ENCODE peak calls at places on chromosomes 1 and 21, in six cellular contexts. One of them, this sample, is unnamed.

GRCh38 chr1:187411118-187411517 is 582.4 kb downstream of the PLA2G4A start:
- DNase-seq in neuronal stem cell: no peak
- DNase-seq in heart right ventricle: no peak
- DNase-seq in left ventricle myocardium inferior: no peak
- DNase-seq in CD4-positive, CD25-positive, alpha-beta regulatory T cell: no peak
- DNase-seq in CD4-positive, alpha-beta memory T cell: no peak
- DNase-seq in this sample: no peak

GRCh38 chr1:104291156-104291555 is 541.5 kb downstream of the AMY1C start:
- DNase-seq in neuronal stem cell: no peak
- DNase-seq in heart right ventricle: no peak
- DNase-seq in left ventricle myocardium inferior: no peak
- DNase-seq in CD4-positive, CD25-positive, alpha-beta regulatory T cell: no peak
- DNase-seq in CD4-positive, alpha-beta memory T cell: no peak
- DNase-seq in this sample: no peak

GRCh38 chr1:147622731-147623130 is 47.6 kb downstream of the ACP6 start:
- DNase-seq in neuronal stem cell: no peak
- DNase-seq in heart right ventricle: no peak
- DNase-seq in left ventricle myocardium inferior: no peak
- DNase-seq in CD4-positive, CD25-positive, alpha-beta regulatory T cell: no peak
- DNase-seq in CD4-positive, alpha-beta memory T cell: no peak
- DNase-seq in this sample: no peak

GRCh38 chr1:58779059-58779754 is 4.6 kb downstream of the JUN start:
- DNase-seq in neuronal stem cell: no peak
- DNase-seq in heart right ventricle: no peak
- DNase-seq in left ventricle myocardium inferior: no peak
- DNase-seq in CD4-positive, CD25-positive, alpha-beta regulatory T cell: no peak
- DNase-seq in CD4-positive, alpha-beta memory T cell: peak; percentile 13
- DNase-seq in this sample: no peak

GRCh38 chr1:30471307-30471706 is 252.1 kb downstream of the MATN1 start:
- DNase-seq in neuronal stem cell: no peak
- DNase-seq in heart right ventricle: no peak
- DNase-seq in left ventricle myocardium inferior: no peak
- DNase-seq in CD4-positive, CD25-positive, alpha-beta regulatory T cell: no peak
- DNase-seq in CD4-positive, alpha-beta memory T cell: no peak
- DNase-seq in this sample: no peak

GRCh38 chr21:29098156-29098555 is 24.7 kb upstream of the CCT8 start:
- DNase-seq in neuronal stem cell: no peak
- DNase-seq in heart right ventricle: no peak
- DNase-seq in left ventricle myocardium inferior: no peak
- DNase-seq in CD4-positive, CD25-positive, alpha-beta regulatory T cell: no peak
- DNase-seq in CD4-positive, alpha-beta memory T cell: no peak
- DNase-seq in this sample: no peak

GRCh38 chr1:14238472-14239059 is 359.9 kb upstream of the KAZN start:
- DNase-seq in neuronal stem cell: no peak
- DNase-seq in heart right ventricle: peak; percentile 49
- DNase-seq in left ventricle myocardium inferior: peak; percentile 51
- DNase-seq in CD4-positive, CD25-positive, alpha-beta regulatory T cell: no peak
- DNase-seq in CD4-positive, alpha-beta memory T cell: no peak
- DNase-seq in this sample: no peak

GRCh38 chr1:113903496-113904291 is 905 bp downstream of the AP4B1 start:
- DNase-seq in neuronal stem cell: no peak
- DNase-seq in heart right ventricle: no peak
- DNase-seq in left ventricle myocardium inferior: no peak
- DNase-seq in CD4-positive, CD25-positive, alpha-beta regulatory T cell: no peak
- DNase-seq in CD4-positive, alpha-beta memory T cell: peak; percentile 5
- DNase-seq in this sample: no peak

GRCh38 chr21:42991992-42992740 is 17.8 kb downstream of the PKNOX1 start:
- DNase-seq in neuronal stem cell: no peak
- DNase-seq in heart right ventricle: peak; percentile 37
- DNase-seq in left ventricle myocardium inferior: peak; percentile 74
- DNase-seq in CD4-positive, CD25-positive, alpha-beta regulatory T cell: no peak
- DNase-seq in CD4-positive, alpha-beta memory T cell: no peak
- DNase-seq in this sample: peak; percentile 63

GRCh38 chr1:15189692-15190321 is 36.3 kb downstream of the TMEM51 start:
- DNase-seq in neuronal stem cell: no peak
- DNase-seq in heart right ventricle: no peak
- DNase-seq in left ventricle myocardium inferior: no peak
- DNase-seq in CD4-positive, CD25-positive, alpha-beta regulatory T cell: no peak
- DNase-seq in CD4-positive, alpha-beta memory T cell: no peak
- DNase-seq in this sample: no peak

DNA sequence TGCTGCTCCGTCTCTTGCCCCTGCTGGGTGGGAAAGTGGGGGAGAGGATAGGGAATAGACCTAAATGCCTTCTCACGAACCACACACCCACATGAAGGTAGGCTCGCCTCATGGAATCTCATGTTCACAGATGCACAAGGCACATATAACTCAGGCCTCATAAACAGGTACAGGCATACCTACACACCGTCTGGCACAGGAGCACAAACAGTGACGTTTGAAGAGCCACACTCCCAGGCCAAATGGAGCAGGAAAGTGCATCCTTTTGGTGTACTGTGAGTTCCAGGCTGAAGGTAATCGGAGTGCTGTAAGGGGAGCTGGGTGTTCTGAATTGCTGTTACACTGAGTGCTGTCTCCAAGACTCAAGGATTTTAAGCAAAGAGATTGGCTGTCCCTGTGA is 13.1 kb downstream of the UTP11 start:
- DNase-seq in neuronal stem cell: no peak
- DNase-seq in heart right ventricle: no peak
- DNase-seq in left ventricle myocardium inferior: no peak
- DNase-seq in CD4-positive, CD25-positive, alpha-beta regulatory T cell: no peak
- DNase-seq in CD4-positive, alpha-beta memory T cell: no peak
- DNase-seq in this sample: no peak
- H3K36me3 ChIP-seq in neuronal stem cell: peaks cover 60% of the 10 kb centered on the region
- H3K36me3 ChIP-seq in heart right ventricle: peaks cover 64% of the 10 kb centered on the region
- H3K36me3 ChIP-seq in left ventricle myocardium inferior: peaks cover 56% of the 10 kb centered on the region
- H3K36me3 ChIP-seq in CD4-positive, CD25-positive, alpha-beta regulatory T cell: peaks cover 49% of the 10 kb centered on the region
- H3K36me3 ChIP-seq in CD4-positive, alpha-beta memory T cell: peaks cover 32% of the 10 kb centered on the region
- H3K36me3 ChIP-seq in this sample: peaks cover 45% of the 10 kb centered on the region

GRCh38 chr21:35046223-35046690 is 2.8 kb downstream of the RUNX1 start:
- DNase-seq in neuronal stem cell: no peak
- DNase-seq in heart right ventricle: no peak
- DNase-seq in left ventricle myocardium inferior: no peak
- DNase-seq in CD4-positive, CD25-positive, alpha-beta regulatory T cell: no peak
- DNase-seq in CD4-positive, alpha-beta memory T cell: no peak
- DNase-seq in this sample: no peak
- H3K36me3 ChIP-seq in neuronal stem cell: no peaks in the 10 kb centered on the region
- H3K36me3 ChIP-seq in heart right ventricle: no peaks in the 10 kb centered on the region
- H3K36me3 ChIP-seq in left ventricle myocardium inferior: no peaks in the 10 kb centered on the region
- H3K36me3 ChIP-seq in CD4-positive, CD25-positive, alpha-beta regulatory T cell: no peaks in the 10 kb centered on the region
- H3K36me3 ChIP-seq in CD4-positive, alpha-beta memory T cell: no peaks in the 10 kb centered on the region
- H3K36me3 ChIP-seq in this sample: peaks cover 34% of the 10 kb centered on the region

DNA sequence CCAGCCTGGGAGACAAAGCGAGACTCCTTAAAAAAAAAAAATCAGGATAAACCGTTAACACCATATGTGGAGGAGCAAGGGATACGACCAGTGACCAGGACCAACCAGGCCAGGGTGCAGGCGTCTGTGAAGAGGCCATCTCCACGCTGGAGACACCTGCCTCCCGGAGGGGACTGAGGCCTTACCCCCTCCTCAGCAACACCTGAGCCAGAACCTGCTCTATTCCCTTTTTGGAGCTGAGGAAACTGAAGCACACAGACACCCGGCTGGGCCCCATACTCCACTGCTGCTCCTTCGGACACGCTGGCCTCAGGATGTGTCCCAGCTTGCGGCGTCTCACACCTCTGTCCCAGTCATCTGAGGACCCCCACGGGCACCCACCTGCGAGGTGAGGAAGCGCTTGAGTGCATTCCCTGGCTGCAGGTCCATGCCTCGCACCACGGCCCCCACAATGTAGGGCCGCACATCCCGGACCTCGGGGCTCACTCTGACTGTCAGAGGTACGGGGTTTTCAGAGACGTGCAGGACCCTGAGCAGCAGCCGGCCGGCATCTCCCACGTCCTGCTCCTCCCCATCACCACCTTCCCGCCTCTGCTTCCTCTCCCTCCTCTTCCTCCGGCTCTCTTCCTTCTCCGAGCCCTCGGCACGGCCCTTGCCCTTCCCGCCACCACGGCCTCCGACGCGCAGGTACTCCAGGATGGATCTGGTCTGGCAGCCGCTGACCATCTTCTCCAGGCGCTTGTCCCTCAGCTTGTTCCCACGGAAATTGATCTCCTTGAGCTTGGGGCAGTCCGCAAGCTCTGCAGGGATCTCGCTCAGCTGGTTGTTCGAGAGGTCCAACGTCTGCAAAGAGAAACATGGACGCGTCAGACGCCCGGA is 9.6 kb downstream of the LRRC47 start:
- DNase-seq in neuronal stem cell: no peak
- DNase-seq in heart right ventricle: peak; percentile 8
- DNase-seq in left ventricle myocardium inferior: no peak
- DNase-seq in CD4-positive, CD25-positive, alpha-beta regulatory T cell: no peak
- DNase-seq in CD4-positive, alpha-beta memory T cell: no peak
- DNase-seq in this sample: no peak
- H3K36me3 ChIP-seq in neuronal stem cell: peaks cover 80% of the 10 kb centered on the region
- H3K36me3 ChIP-seq in heart right ventricle: peaks cover 91% of the 10 kb centered on the region
- H3K36me3 ChIP-seq in left ventricle myocardium inferior: peaks cover 68% of the 10 kb centered on the region
- H3K36me3 ChIP-seq in CD4-positive, CD25-positive, alpha-beta regulatory T cell: peaks cover 47% of the 10 kb centered on the region
- H3K36me3 ChIP-seq in CD4-positive, alpha-beta memory T cell: peaks cover 48% of the 10 kb centered on the region
- H3K36me3 ChIP-seq in this sample: peaks cover 57% of the 10 kb centered on the region

GRCh38 chr1:154453155-154453554 is 48.0 kb downstream of the IL6R start:
- DNase-seq in neuronal stem cell: no peak
- DNase-seq in heart right ventricle: no peak
- DNase-seq in left ventricle myocardium inferior: no peak
- DNase-seq in CD4-positive, CD25-positive, alpha-beta regulatory T cell: no peak
- DNase-seq in CD4-positive, alpha-beta memory T cell: no peak
- DNase-seq in this sample: no peak
- H3K36me3 ChIP-seq in neuronal stem cell: no peaks in the 10 kb centered on the region
- H3K36me3 ChIP-seq in heart right ventricle: peaks cover 75% of the 10 kb centered on the region
- H3K36me3 ChIP-seq in left ventricle myocardium inferior: peaks cover 55% of the 10 kb centered on the region
- H3K36me3 ChIP-seq in CD4-positive, CD25-positive, alpha-beta regulatory T cell: peaks cover 78% of the 10 kb centered on the region
- H3K36me3 ChIP-seq in CD4-positive, alpha-beta memory T cell: peaks cover 59% of the 10 kb centered on the region
- H3K36me3 ChIP-seq in this sample: no peaks in the 10 kb centered on the region

GRCh38 chr1:167517535-167518330 is 596 bp downstream of the CD247 start:
- DNase-seq in neuronal stem cell: no peak
- DNase-seq in heart right ventricle: peak; percentile 20
- DNase-seq in left ventricle myocardium inferior: no peak
- DNase-seq in CD4-positive, CD25-positive, alpha-beta regulatory T cell: peak; percentile 78
- DNase-seq in CD4-positive, alpha-beta memory T cell: peak; percentile 76
- DNase-seq in this sample: no peak

GRCh38 chr1:167518331-167518700 is at the start of gene CD247:
- DNase-seq in neuronal stem cell: no peak
- DNase-seq in heart right ventricle: no peak
- DNase-seq in left ventricle myocardium inferior: no peak
- DNase-seq in CD4-positive, CD25-positive, alpha-beta regulatory T cell: peak; percentile 67
- DNase-seq in CD4-positive, alpha-beta memory T cell: peak; percentile 82
- DNase-seq in this sample: no peak

GRCh38 chr1:167524651-167525050 is 6.3 kb upstream of the CD247 start:
- DNase-seq in neuronal stem cell: no peak
- DNase-seq in heart right ventricle: no peak
- DNase-seq in left ventricle myocardium inferior: no peak
- DNase-seq in CD4-positive, CD25-positive, alpha-beta regulatory T cell: no peak
- DNase-seq in CD4-positive, alpha-beta memory T cell: no peak
- DNase-seq in this sample: no peak

GRCh38 chr1:167522246-167522645 is 3.9 kb upstream of the CD247 start:
- DNase-seq in neuronal stem cell: no peak
- DNase-seq in heart right ventricle: no peak
- DNase-seq in left ventricle myocardium inferior: no peak
- DNase-seq in CD4-positive, CD25-positive, alpha-beta regulatory T cell: no peak
- DNase-seq in CD4-positive, alpha-beta memory T cell: no peak
- DNase-seq in this sample: no peak

DNA sequence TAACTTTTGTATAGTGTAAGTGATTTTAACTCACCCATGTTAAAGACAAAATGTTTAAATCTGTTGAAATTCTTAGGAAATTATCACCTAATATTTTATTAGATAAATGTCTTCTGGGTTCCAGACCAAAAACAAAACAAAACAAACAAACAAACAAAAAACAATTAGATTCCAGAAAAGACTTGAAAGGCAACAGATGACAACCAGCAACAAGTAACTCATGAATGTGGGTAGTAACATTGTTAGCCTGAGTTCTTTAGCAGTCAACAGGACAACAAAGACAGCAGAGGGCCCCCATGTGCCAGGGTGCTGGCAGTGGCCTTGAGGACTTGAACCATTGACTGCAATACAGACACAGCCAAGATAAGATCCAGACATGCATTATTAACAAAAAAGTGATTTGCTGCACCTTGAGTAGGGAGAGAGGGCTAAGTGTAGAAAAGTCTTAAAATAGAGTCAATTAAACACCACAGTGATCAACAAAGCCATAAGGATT is 2.4 kb upstream of the CD247 start:
- DNase-seq in neuronal stem cell: no peak
- DNase-seq in heart right ventricle: no peak
- DNase-seq in left ventricle myocardium inferior: no peak
- DNase-seq in CD4-positive, CD25-positive, alpha-beta regulatory T cell: no peak
- DNase-seq in CD4-positive, alpha-beta memory T cell: no peak
- DNase-seq in this sample: no peak
- H3K36me3 ChIP-seq in neuronal stem cell: no peaks in the 10 kb centered on the region
- H3K36me3 ChIP-seq in heart right ventricle: no peaks in the 10 kb centered on the region
- H3K36me3 ChIP-seq in left ventricle myocardium inferior: no peaks in the 10 kb centered on the region
- H3K36me3 ChIP-seq in CD4-positive, CD25-positive, alpha-beta regulatory T cell: peaks cover 4% of the 10 kb centered on the region
- H3K36me3 ChIP-seq in CD4-positive, alpha-beta memory T cell: no peaks in the 10 kb centered on the region
- H3K36me3 ChIP-seq in this sample: no peaks in the 10 kb centered on the region

GRCh38 chr21:46649356-46649755 is 13.9 kb downstream of the PRMT2 start:
- DNase-seq in neuronal stem cell: no peak
- DNase-seq in heart right ventricle: no peak
- DNase-seq in left ventricle myocardium inferior: no peak
- DNase-seq in CD4-positive, CD25-positive, alpha-beta regulatory T cell: no peak
- DNase-seq in CD4-positive, alpha-beta memory T cell: no peak
- DNase-seq in this sample: no peak

GRCh38 chr21:46648539-46648938 is 13.1 kb downstream of the PRMT2 start:
- DNase-seq in neuronal stem cell: no peak
- DNase-seq in heart right ventricle: no peak
- DNase-seq in left ventricle myocardium inferior: no peak
- DNase-seq in CD4-positive, CD25-positive, alpha-beta regulatory T cell: no peak
- DNase-seq in CD4-positive, alpha-beta memory T cell: no peak
- DNase-seq in this sample: no peak

GRCh38 chr21:46643379-46644177 is 8.1 kb downstream of the PRMT2 start:
- DNase-seq in neuronal stem cell: no peak
- DNase-seq in heart right ventricle: no peak
- DNase-seq in left ventricle myocardium inferior: no peak
- DNase-seq in CD4-positive, CD25-positive, alpha-beta regulatory T cell: no peak
- DNase-seq in CD4-positive, alpha-beta memory T cell: no peak
- DNase-seq in this sample: no peak

GRCh38 chr21:46645840-46646239 is 10.4 kb downstream of the PRMT2 start:
- DNase-seq in neuronal stem cell: no peak
- DNase-seq in heart right ventricle: no peak
- DNase-seq in left ventricle myocardium inferior: no peak
- DNase-seq in CD4-positive, CD25-positive, alpha-beta regulatory T cell: no peak
- DNase-seq in CD4-positive, alpha-beta memory T cell: no peak
- DNase-seq in this sample: no peak

GRCh38 chr21:46646541-46647154 is 11.2 kb downstream of the PRMT2 start:
- DNase-seq in neuronal stem cell: no peak
- DNase-seq in heart right ventricle: no peak
- DNase-seq in left ventricle myocardium inferior: no peak
- DNase-seq in CD4-positive, CD25-positive, alpha-beta regulatory T cell: no peak
- DNase-seq in CD4-positive, alpha-beta memory T cell: no peak
- DNase-seq in this sample: peak; percentile 41
- H3K36me3 ChIP-seq in neuronal stem cell: peaks cover 100% of the 10 kb centered on the region
- H3K36me3 ChIP-seq in heart right ventricle: peaks cover 100% of the 10 kb centered on the region
- H3K36me3 ChIP-seq in left ventricle myocardium inferior: peaks cover 89% of the 10 kb centered on the region
- H3K36me3 ChIP-seq in CD4-positive, CD25-positive, alpha-beta regulatory T cell: peaks cover 92% of the 10 kb centered on the region
- H3K36me3 ChIP-seq in CD4-positive, alpha-beta memory T cell: peaks cover 83% of the 10 kb centered on the region
- H3K36me3 ChIP-seq in this sample: peaks cover 56% of the 10 kb centered on the region

GRCh38 chr21:41891132-41891531 is 12.0 kb upstream of the PRDM15 start:
- DNase-seq in neuronal stem cell: no peak
- DNase-seq in heart right ventricle: no peak
- DNase-seq in left ventricle myocardium inferior: no peak
- DNase-seq in CD4-positive, CD25-positive, alpha-beta regulatory T cell: no peak
- DNase-seq in CD4-positive, alpha-beta memory T cell: no peak
- DNase-seq in this sample: no peak
- H3K36me3 ChIP-seq in neuronal stem cell: peaks cover 5% of the 10 kb centered on the region
- H3K36me3 ChIP-seq in heart right ventricle: peaks cover 74% of the 10 kb centered on the region
- H3K36me3 ChIP-seq in left ventricle myocardium inferior: peaks cover 24% of the 10 kb centered on the region
- H3K36me3 ChIP-seq in CD4-positive, CD25-positive, alpha-beta regulatory T cell: peaks cover 4% of the 10 kb centered on the region
- H3K36me3 ChIP-seq in CD4-positive, alpha-beta memory T cell: no peaks in the 10 kb centered on the region
- H3K36me3 ChIP-seq in this sample: no peaks in the 10 kb centered on the region

GRCh38 chr21:34797202-34797527 is 128.4 kb downstream of the CLIC6 start:
- DNase-seq in neuronal stem cell: no peak
- DNase-seq in heart right ventricle: no peak
- DNase-seq in left ventricle myocardium inferior: no peak
- DNase-seq in CD4-positive, CD25-positive, alpha-beta regulatory T cell: no peak
- DNase-seq in CD4-positive, alpha-beta memory T cell: no peak
- DNase-seq in this sample: no peak
- H3K36me3 ChIP-seq in neuronal stem cell: no peaks in the 10 kb centered on the region
- H3K36me3 ChIP-seq in heart right ventricle: peaks cover 36% of the 10 kb centered on the region
- H3K36me3 ChIP-seq in left ventricle myocardium inferior: no peaks in the 10 kb centered on the region
- H3K36me3 ChIP-seq in CD4-positive, CD25-positive, alpha-beta regulatory T cell: peaks cover 88% of the 10 kb centered on the region
- H3K36me3 ChIP-seq in CD4-positive, alpha-beta memory T cell: peaks cover 73% of the 10 kb centered on the region
- H3K36me3 ChIP-seq in this sample: peaks cover 76% of the 10 kb centered on the region